ENCODE peak calls at places on chromosomes 6 and 20, in nine cellular contexts. Q is RKO, W is cardiac fibroblast, E is NCI-H1436, S is GM04504, R is type B pancreatic cell, O is fibroblast of mammary gland, A is NB4, X is IMR-90. T is an unnamed sample.

GRCh38 chr6:25971187-25971811 is 8.7 kb downstream of the TRIM38 start:
- DNase-seq in Q (peak), W (peak), E (no peak), S (peak), R (no peak), O (peak), A (peak), X (peak), T (no peak)

GRCh38 chr20:43188234-43188653 is 1.5 kb downstream of the PTPRT start:
- DNase-seq in Q (no peak), W (no peak), E (no peak), S (no peak), R (no peak), O (no peak), A (no peak), X (no peak), T (no peak)

GRCh38 chr6:17394192-17394611 is 807 bp downstream of the CAP2 start:
- DNase-seq in Q (peak), W (peak), E (no peak), S (peak), R (peak), O (peak), A (peak), X (peak), T (no peak)

GRCh38 chr20:11919571-11919970 is 1.9 kb downstream of the BTBD3 start:
- DNase-seq in Q (no peak), W (no peak), E (no peak), S (no peak), R (no peak), O (no peak), A (no peak), X (no peak), T (no peak)

GRCh38 chr20:64242003-64242796 is 13.3 kb upstream of the PCMTD2 start:
- DNase-seq in Q (no peak), W (no peak), E (no peak), S (no peak), R (no peak), O (no peak), A (no peak), X (no peak), T (no peak)

GRCh38 chr6:125020385-125020784 is 58.1 kb downstream of the RNF217 start:
- DNase-seq in Q (no peak), W (peak), E (no peak), S (peak), R (no peak), O (peak), A (no peak), X (peak), T (no peak)

GRCh38 chr20:47318596-47319516 is 37.6 kb downstream of the ZMYND8 start:
- DNase-seq in Q (no peak), W (peak), E (no peak), S (no peak), R (peak), O (peak), A (peak), X (peak), T (no peak)

GRCh38 chr6:30757261-30757935 is 13.1 kb upstream of the IER3 start:
- DNase-seq in Q (no peak), W (no peak), E (no peak), S (no peak), R (no peak), O (no peak), A (no peak), X (no peak), T (no peak)

GRCh38 chr6:125927761-125928160 is 28.8 kb upstream of the HINT3 start:
- DNase-seq in Q (no peak), W (no peak), E (no peak), S (no peak), R (no peak), O (no peak), A (peak), X (no peak), T (no peak)

GRCh38 chr20:51553897-51554504 is 11.5 kb upstream of the NFATC2 start:
- DNase-seq in Q (no peak), W (peak), E (no peak), S (no peak), R (no peak), O (peak), A (no peak), X (peak), T (no peak)

GRCh38 chr6:96211341-96211740 is 195.6 kb downstream of the FUT9 start:
- DNase-seq in Q (no peak), W (no peak), E (no peak), S (no peak), R (no peak), O (no peak), A (no peak), X (no peak), T (no peak)

GRCh38 chr6:82205793-82206425 is 41.6 kb downstream of the IBTK start:
- DNase-seq in Q (no peak), W (peak), E (no peak), S (no peak), R (no peak), O (peak), A (no peak), X (peak), T (no peak)

GRCh38 chr20:19690462-19690861 is 67.6 kb upstream of the RIN2 start:
- DNase-seq in Q (no peak), W (peak), E (no peak), S (no peak), R (no peak), O (no peak), A (no peak), X (peak), T (no peak)

GRCh38 chr20:44730441-44730840 is 15.2 kb upstream of the KCNK15 start:
- DNase-seq in Q (peak), W (peak), E (no peak), S (peak), R (no peak), O (peak), A (no peak), X (peak), T (no peak)

GRCh38 chr6:111844921-111845320 is 28.3 kb downstream of the FYN start:
- DNase-seq in Q (no peak), W (no peak), E (no peak), S (no peak), R (no peak), O (no peak), A (peak), X (no peak), T (no peak)

GRCh38 chr6:119466226-119466625 is 116.7 kb upstream of the MAN1A1 start:
- DNase-seq in Q (no peak), W (no peak), E (no peak), S (no peak), R (no peak), O (no peak), A (no peak), X (no peak), T (no peak)

GRCh38 chr20:57440678-57441509 is 49.7 kb downstream of the RBM38 start:
- DNase-seq in Q (no peak), W (peak), E (no peak), S (peak), R (no peak), O (peak), A (no peak), X (peak), T (no peak)

GRCh38 chr6:31791324-31792089 is 4.0 kb downstream of the VARS1 start:
- DNase-seq in Q (peak), W (peak), E (peak), S (no peak), R (no peak), O (peak), A (peak), X (peak), T (no peak)

GRCh38 chr6:46090115-46091079 is 39.4 kb upstream of the ENPP4 start:
- DNase-seq in Q (peak), W (peak), E (peak), S (peak), R (no peak), O (peak), A (peak), X (peak), T (no peak)

GRCh38 chr20:43728686-43729255 is 2.0 kb upstream of the GTSF1L start:
- DNase-seq in Q (no peak), W (no peak), E (no peak), S (no peak), R (no peak), O (no peak), A (no peak), X (no peak), T (no peak)

GRCh38 chr6:110878751-110879539 is 4.4 kb downstream of the AMD1 start:
- DNase-seq in Q (peak), W (peak), E (no peak), S (no peak), R (no peak), O (peak), A (peak), X (peak), T (no peak)

GRCh38 chr20:46757754-46758678 is 48.6 kb downstream of the SLC2A10 start:
- DNase-seq in Q (peak), W (peak), E (peak), S (no peak), R (no peak), O (peak), A (peak), X (peak), T (no peak)

GRCh38 chr20:43187476-43188233 is 2.1 kb downstream of the PTPRT start:
- DNase-seq in Q (peak), W (peak), E (peak), S (peak), R (peak), O (peak), A (peak), X (peak), T (peak)

GRCh38 chr6:39188577-39188976 is 40.7 kb downstream of the KCNK5 start:
- DNase-seq in Q (no peak), W (no peak), E (no peak), S (no peak), R (no peak), O (no peak), A (peak), X (no peak), T (no peak)

GRCh38 chr20:40532103-40532502 is 156.9 kb downstream of the MAFB start:
- DNase-seq in Q (peak), W (peak), E (no peak), S (no peak), R (no peak), O (peak), A (peak), X (no peak), T (no peak)

GRCh38 chr6:1188199-1188598 is 123.7 kb upstream of the FOXQ1 start:
- DNase-seq in Q (no peak), W (no peak), E (no peak), S (no peak), R (no peak), O (no peak), A (no peak), X (no peak), T (no peak)

GRCh38 chr6:19869464-19869863 is 32.3 kb downstream of the ID4 start:
- DNase-seq in Q (no peak), W (no peak), E (no peak), S (no peak), R (no peak), O (no peak), A (peak), X (no peak), T (no peak)

T was measured in NCI-H2107.